ENCODE peak calls at places on chromosomes 12 and 14, in nine cellular contexts. X is H7, C is IMR-90, J is A549, F is LoVo, R is neural crest cell, K is H54, D is ACHN, O is hippocampal formation. Z is an unnamed sample.

GRCh38 chr12:121295746-121296617 is 527 bp downstream of the CAMKK2 start:
- DNase-seq in R (peak), J (peak), X (peak), C (no peak), K (peak), F (peak), D (peak), O (no peak), Z (peak)

GRCh38 chr12:45220366-45220931 is 4.6 kb downstream of the ANO6 start:
- DNase-seq in J (no peak), C (no peak), K (no peak), R (no peak), X (no peak), D (no peak), F (no peak), O (no peak), Z (no peak)

GRCh38 chr12:67969134-67969782 is 20.0 kb upstream of the IFNG-AS1 start:
- DNase-seq in K (no peak), X (no peak), F (no peak), R (no peak), C (no peak), D (no peak), J (no peak), O (no peak), Z (no peak)

GRCh38 chr12:32987526-32987925 is 90.9 kb upstream of the PKP2 start:
- DNase-seq in K (no peak), R (no peak), D (no peak), X (no peak), C (no peak), F (no peak), O (no peak), J (no peak), Z (no peak)

GRCh38 chr14:22844221-22845102 is 8.1 kb downstream of the MMP14 start:
- DNase-seq in K (no peak), X (no peak), R (no peak), O (no peak), C (no peak), F (no peak), D (no peak), J (no peak), Z (no peak)

GRCh38 chr12:79897617-79898016 is 37.3 kb downstream of the PPP1R12A start:
- DNase-seq in F (peak), X (peak), J (peak), R (no peak), D (peak), K (peak), C (peak), O (no peak), Z (no peak)

GRCh38 chr12:77847060-77847541 is 16.4 kb downstream of the NAV3 start:
- DNase-seq in X (no peak), K (no peak), D (no peak), J (no peak), F (no peak), R (no peak), C (peak), O (no peak), Z (no peak)

GRCh38 chr14:103742499-103743255 is 27.1 kb downstream of the ZFYVE21 start:
- DNase-seq in R (no peak), F (no peak), D (no peak), X (peak), J (no peak), C (no peak), K (no peak), O (no peak), Z (peak)

GRCh38 chr12:47900480-47901129 is 4.2 kb downstream of the VDR start:
- DNase-seq in D (no peak), X (peak), C (no peak), J (peak), O (no peak), F (peak), K (no peak), R (no peak), Z (peak)

GRCh38 chr12:46603776-46604456 is 221.9 kb downstream of the SLC38A4 start:
- DNase-seq in D (no peak), K (no peak), X (no peak), J (no peak), O (no peak), R (no peak), C (no peak), F (no peak), Z (no peak)

Z was measured in endodermal cell.